ENCODE peak calls at places on chromosomes 11 and 22, in six cellular contexts. One of them, this sample, is unnamed.
A peak's percentile ranks its signal among the peaks of the same experiment; 100 is the strongest.

GRCh38 chr11:66845876-66846212 is 2.6 kb downstream of the RCE1 start:
- DNase-seq in endothelial cell: no peak
- DNase-seq in HAP-1: no peak
- DNase-seq in stimulated activated CD8-positive, alpha-beta memory T cell treated with anti-CD3 and anti-CD28 coated beads, Interleukin-2, amount 100 ng/mL, for 48 hours: no peak
- DNase-seq in cardiac septum: peak; percentile 69
- DNase-seq in BE2C: peak; percentile 11
- DNase-seq in this sample: no peak

GRCh38 chr11:125990244-125990643 is 44.4 kb downstream of the VSIG10L2 start:
- DNase-seq in endothelial cell: no peak
- DNase-seq in HAP-1: no peak
- DNase-seq in stimulated activated CD8-positive, alpha-beta memory T cell treated with anti-CD3 and anti-CD28 coated beads, Interleukin-2, amount 100 ng/mL, for 48 hours: no peak
- DNase-seq in cardiac septum: no peak
- DNase-seq in BE2C: no peak
- DNase-seq in this sample: no peak

GRCh38 chr22:11628651-11629511 is 3899.1 kb upstream of the OR11H1 start:
- DNase-seq in endothelial cell: no peak
- DNase-seq in HAP-1: no peak
- DNase-seq in stimulated activated CD8-positive, alpha-beta memory T cell treated with anti-CD3 and anti-CD28 coated beads, Interleukin-2, amount 100 ng/mL, for 48 hours: no peak
- DNase-seq in cardiac septum: no peak
- DNase-seq in BE2C: no peak
- DNase-seq in this sample: no peak

GRCh38 chr11:80320765-80321164 is 879.9 kb upstream of the TENM4 start:
- DNase-seq in endothelial cell: no peak
- DNase-seq in HAP-1: peak; percentile 42
- DNase-seq in stimulated activated CD8-positive, alpha-beta memory T cell treated with anti-CD3 and anti-CD28 coated beads, Interleukin-2, amount 100 ng/mL, for 48 hours: no peak
- DNase-seq in cardiac septum: no peak
- DNase-seq in BE2C: no peak
- DNase-seq in this sample: no peak

GRCh38 chr22:50082197-50082715 is 3.0 kb downstream of the MLC1 start:
- DNase-seq in endothelial cell: no peak
- DNase-seq in HAP-1: no peak
- DNase-seq in stimulated activated CD8-positive, alpha-beta memory T cell treated with anti-CD3 and anti-CD28 coated beads, Interleukin-2, amount 100 ng/mL, for 48 hours: no peak
- DNase-seq in cardiac septum: peak; percentile 51
- DNase-seq in BE2C: no peak
- DNase-seq in this sample: no peak

GRCh38 chr11:112963368-112963955 is 2.2 kb downstream of the NCAM1 start:
- DNase-seq in endothelial cell: peak; percentile 5
- DNase-seq in HAP-1: no peak
- DNase-seq in stimulated activated CD8-positive, alpha-beta memory T cell treated with anti-CD3 and anti-CD28 coated beads, Interleukin-2, amount 100 ng/mL, for 48 hours: no peak
- DNase-seq in cardiac septum: no peak
- DNase-seq in BE2C: peak; percentile 72
- DNase-seq in this sample: peak; percentile 62

GRCh38 chr11:114251797-114252327 is 44.3 kb upstream of the NNMT start:
- DNase-seq in endothelial cell: no peak
- DNase-seq in HAP-1: no peak
- DNase-seq in stimulated activated CD8-positive, alpha-beta memory T cell treated with anti-CD3 and anti-CD28 coated beads, Interleukin-2, amount 100 ng/mL, for 48 hours: no peak
- DNase-seq in cardiac septum: no peak
- DNase-seq in BE2C: no peak
- DNase-seq in this sample: no peak

GRCh38 chr11:44601471-44602370 is 36.3 kb downstream of the CD82 start:
- DNase-seq in endothelial cell: no peak
- DNase-seq in HAP-1: no peak
- DNase-seq in stimulated activated CD8-positive, alpha-beta memory T cell treated with anti-CD3 and anti-CD28 coated beads, Interleukin-2, amount 100 ng/mL, for 48 hours: no peak
- DNase-seq in cardiac septum: no peak
- DNase-seq in BE2C: no peak
- DNase-seq in this sample: no peak

GRCh38 chr22:24086310-24086709 is 75.2 kb downstream of the CABIN1 start:
- DNase-seq in endothelial cell: no peak
- DNase-seq in HAP-1: no peak
- DNase-seq in stimulated activated CD8-positive, alpha-beta memory T cell treated with anti-CD3 and anti-CD28 coated beads, Interleukin-2, amount 100 ng/mL, for 48 hours: no peak
- DNase-seq in cardiac septum: peak; percentile 70
- DNase-seq in BE2C: no peak
- DNase-seq in this sample: no peak

GRCh38 chr11:11660351-11660750 is 38.5 kb upstream of the GALNT18 start:
- DNase-seq in endothelial cell: no peak
- DNase-seq in HAP-1: no peak
- DNase-seq in stimulated activated CD8-positive, alpha-beta memory T cell treated with anti-CD3 and anti-CD28 coated beads, Interleukin-2, amount 100 ng/mL, for 48 hours: no peak
- DNase-seq in cardiac septum: no peak
- DNase-seq in BE2C: no peak
- DNase-seq in this sample: no peak

This sample was measured in NK-92 treated with Interleukin-12 subunit alpha and Interleukin-12 subunit beta, amount 100 ng/mL, for 24 hours.